ENCODE peak calls at places on chromosomes 16 and 17, in six cellular contexts. One of them, this sample, is unnamed.

GRCh38 chr17:78615631-78616030 is 38.4 kb upstream of the DNAH17 start:
- DNase-seq in naive thymus-derived CD4-positive, alpha-beta T cell: no peak
- DNase-seq in OCI-LY7: no peak
- DNase-seq in amniotic stem cell: no peak
- DNase-seq in anterior cingulate cortex: no peak
- DNase-seq in GM23338: no peak
- DNase-seq in this sample: no peak

GRCh38 chr16:13529193-13529982 is 390.6 kb upstream of the ERCC4 start:
- DNase-seq in amniotic stem cell: no peak
- DNase-seq in naive thymus-derived CD4-positive, alpha-beta T cell: no peak
- DNase-seq in anterior cingulate cortex: no peak
- DNase-seq in GM23338: no peak
- DNase-seq in OCI-LY7: peak
- DNase-seq in this sample: no peak

GRCh38 chr17:43418441-43419374 is 19.9 kb downstream of the ARL4D start:
- DNase-seq in OCI-LY7: no peak
- DNase-seq in amniotic stem cell: peak
- DNase-seq in naive thymus-derived CD4-positive, alpha-beta T cell: no peak
- DNase-seq in GM23338: peak
- DNase-seq in anterior cingulate cortex: peak
- DNase-seq in this sample: no peak

GRCh38 chr17:83053021-83053778 is 26.2 kb upstream of the METRNL start:
- DNase-seq in GM23338: no peak
- DNase-seq in amniotic stem cell: no peak
- DNase-seq in anterior cingulate cortex: no peak
- DNase-seq in naive thymus-derived CD4-positive, alpha-beta T cell: no peak
- DNase-seq in OCI-LY7: no peak
- DNase-seq in this sample: no peak

GRCh38 chr17:10251212-10251948 is 53.0 kb upstream of the GAS7 start:
- DNase-seq in anterior cingulate cortex: no peak
- DNase-seq in OCI-LY7: no peak
- DNase-seq in GM23338: no peak
- DNase-seq in amniotic stem cell: no peak
- DNase-seq in naive thymus-derived CD4-positive, alpha-beta T cell: no peak
- DNase-seq in this sample: no peak

GRCh38 chr16:1028056-1028455 is 44.5 kb upstream of the SSTR5 start:
- DNase-seq in amniotic stem cell: no peak
- DNase-seq in OCI-LY7: no peak
- DNase-seq in GM23338: no peak
- DNase-seq in naive thymus-derived CD4-positive, alpha-beta T cell: no peak
- DNase-seq in anterior cingulate cortex: no peak
- DNase-seq in this sample: no peak

GRCh38 chr17:36674278-36674650 is 72.9 kb downstream of the MRM1 start:
- DNase-seq in amniotic stem cell: no peak
- DNase-seq in naive thymus-derived CD4-positive, alpha-beta T cell: peak
- DNase-seq in GM23338: no peak
- DNase-seq in anterior cingulate cortex: no peak
- DNase-seq in OCI-LY7: no peak
- DNase-seq in this sample: no peak

GRCh38 chr16:20859699-20860098 is 40.5 kb downstream of the DCUN1D3 start:
- DNase-seq in amniotic stem cell: no peak
- DNase-seq in naive thymus-derived CD4-positive, alpha-beta T cell: no peak
- DNase-seq in GM23338: no peak
- DNase-seq in anterior cingulate cortex: no peak
- DNase-seq in OCI-LY7: no peak
- DNase-seq in this sample: no peak

GRCh38 chr17:5591966-5592365 is 7.7 kb upstream of the NLRP1 start:
- DNase-seq in OCI-LY7: no peak
- DNase-seq in amniotic stem cell: no peak
- DNase-seq in anterior cingulate cortex: no peak
- DNase-seq in GM23338: no peak
- DNase-seq in naive thymus-derived CD4-positive, alpha-beta T cell: no peak
- DNase-seq in this sample: no peak

This sample was measured in iPS-NIHi11.